ENCODE peak calls at places on chromosomes 12 and 14, in nine cellular contexts. J is GOT3; L is NCI-H1436; P is skeletal muscle cell; Y is nephron progenitor cell; A is RPMI7951; M is IMR-90; U is naive thymus-derived CD8-positive, alpha-beta T cell; B is T follicular helper cell. H is an unnamed sample.
A peak's percentile ranks its signal among the peaks of the same experiment; 100 is the strongest.

GRCh38 chr14:57480044-57480443 is 13.6 kb downstream of the CCDC198 start:
- DNase-seq in L (no peak), P (peak; percentile 56), M (no peak), J (no peak), Y (no peak), B (no peak), U (no peak), A (peak; percentile 68), H (peak; percentile 44)

GRCh38 chr12:121388421-121388981 is 11.4 kb upstream of the RNF34 start:
- DNase-seq in M (peak; percentile 94), Y (no peak), L (no peak), A (peak; percentile 82), U (no peak), J (no peak), P (no peak), B (no peak), H (peak; percentile 60)

GRCh38 chr12:48818831-48819590 is 715 bp downstream of the CACNB3 start:
- DNase-seq in U (peak; percentile 60), J (no peak), L (peak; percentile 51), P (no peak), Y (no peak), A (no peak), B (no peak), M (no peak), H (peak; percentile 3)

GRCh38 chr14:106343636-106344035 is 817.3 kb downstream of the TMEM121 start:
- DNase-seq in U (no peak), J (no peak), B (no peak), M (no peak), L (no peak), P (no peak), A (no peak), Y (no peak), H (no peak)

GRCh38 chr14:98725196-98725595 is 546.8 kb downstream of the BCL11B start:
- DNase-seq in A (no peak), P (no peak), J (no peak), Y (no peak), L (no peak), B (no peak), M (no peak), U (no peak), H (no peak)

GRCh38 chr14:30507209-30507608 is 51.7 kb upstream of the G2E3 start:
- DNase-seq in B (no peak), M (no peak), J (no peak), L (no peak), A (no peak), P (no peak), U (no peak), Y (no peak), H (no peak)

GRCh38 chr14:81673930-81674329 is 140.3 kb upstream of the SEL1L start:
- DNase-seq in A (no peak), P (no peak), J (no peak), M (no peak), U (no peak), Y (no peak), L (no peak), B (no peak), H (no peak)

GRCh38 chr14:94080606-94081385 is at the start of the genes DDX24 and IFI27L1:
- DNase-seq in J (peak; percentile 68), A (peak; percentile 91), L (peak; percentile 92), P (peak; percentile 79), B (peak; percentile 95), U (peak; percentile 98), Y (peak; percentile 97), M (peak; percentile 93), H (peak; percentile 92)

GRCh38 chr14:64630778-64631177 is 73.4 kb upstream of the PLEKHG3 start:
- DNase-seq in A (no peak), P (no peak), B (no peak), L (no peak), M (no peak), Y (no peak), U (no peak), J (no peak), H (no peak)

GRCh38 chr12:121858662-121859572 is at the start of gene HPD:
- DNase-seq in B (no peak), L (no peak), U (no peak), P (peak; percentile 48), M (peak; percentile 76), A (peak; percentile 68), Y (peak; percentile 52), J (no peak), H (peak; percentile 62)

GRCh38 chr14:102181187-102181586 is 41.5 kb downstream of the WDR20 start:
- DNase-seq in B (no peak), M (no peak), U (no peak), P (no peak), Y (no peak), J (no peak), L (no peak), A (no peak), H (no peak)

GRCh38 chr14:91484186-91484585 is 25.9 kb downstream of the PPP4R3A start:
- DNase-seq in B (no peak), U (no peak), J (no peak), A (no peak), Y (no peak), P (no peak), M (no peak), L (no peak), H (no peak)

GRCh38 chr14:29350496-29350895 is 577.2 kb downstream of the PRKD1 start:
- DNase-seq in U (no peak), A (no peak), B (no peak), Y (no peak), L (no peak), J (no peak), M (no peak), P (no peak), H (no peak)

GRCh38 chr12:57473392-57473791 is 6.3 kb downstream of the ARHGAP9 start:
- DNase-seq in Y (no peak), M (no peak), L (no peak), B (no peak), P (no peak), U (no peak), A (no peak), J (no peak), H (no peak)

GRCh38 chr14:61296151-61296550 is 15.0 kb upstream of the TMEM30B start:
- DNase-seq in B (no peak), M (no peak), L (no peak), Y (no peak), J (no peak), U (no peak), P (no peak), A (no peak), H (no peak)

GRCh38 chr12:113855998-113856397 is 110.1 kb downstream of the RBM19 start:
- DNase-seq in M (no peak), A (no peak), U (no peak), B (no peak), J (no peak), Y (peak; percentile 27), L (no peak), P (no peak), H (no peak)

GRCh38 chr14:104278214-104278534 is 139.8 kb downstream of the KIF26A start:
- DNase-seq in B (no peak), Y (no peak), A (no peak), M (no peak), J (no peak), L (no peak), P (no peak), U (no peak), H (no peak)

GRCh38 chr14:54600685-54601084 is 33.8 kb downstream of the SAMD4A start:
- DNase-seq in L (no peak), J (no peak), Y (no peak), A (peak; percentile 11), U (no peak), B (no peak), P (no peak), M (peak; percentile 94), H (no peak)

GRCh38 chr12:69985656-69986055 is 160.6 kb downstream of the MYRFL start:
- DNase-seq in U (no peak), A (no peak), B (no peak), P (no peak), J (no peak), L (no peak), Y (peak; percentile 25), M (no peak), H (peak; percentile 32)

GRCh38 chr14:74459289-74459946 is 33.4 kb upstream of the SYNDIG1L start:
- DNase-seq in M (peak; percentile 69), A (peak; percentile 70), L (no peak), J (no peak), U (no peak), Y (peak; percentile 49), B (no peak), P (peak; percentile 24), H (peak; percentile 75)

GRCh38 chr12:104372048-104372720 is 68.6 kb downstream of the EID3 start:
- DNase-seq in Y (no peak), B (no peak), M (no peak), J (no peak), U (no peak), A (no peak), P (no peak), L (no peak), H (no peak)

GRCh38 chr14:93105362-93105761 is 10.4 kb downstream of the ITPK1 start:
- DNase-seq in B (no peak), J (no peak), Y (no peak), L (no peak), M (peak; percentile 75), A (peak; percentile 72), U (no peak), P (no peak), H (peak; percentile 91)

GRCh38 chr14:79564371-79564770 is 646.9 kb downstream of the DIO2 start:
- DNase-seq in A (no peak), M (no peak), J (no peak), L (no peak), U (no peak), Y (no peak), P (no peak), B (no peak), H (no peak)

GRCh38 chr12:131828671-131829350 is 618 bp downstream of the MMP17 start:
- DNase-seq in J (no peak), U (no peak), P (no peak), A (no peak), L (no peak), M (no peak), Y (no peak), B (no peak), H (no peak)

GRCh38 chr12:85626782-85627171 is 209.4 kb downstream of the RASSF9 start:
- DNase-seq in U (no peak), M (no peak), A (no peak), Y (no peak), L (no peak), B (no peak), J (no peak), P (no peak), H (no peak)

GRCh38 chr12:51005671-51006070 is 20.5 kb downstream of the SLC11A2 start:
- DNase-seq in B (no peak), Y (no peak), P (no peak), A (no peak), M (no peak), J (no peak), L (no peak), U (no peak), H (no peak)

GRCh38 chr12:13368971-13369370 is 172.4 kb downstream of the EMP1 start:
- DNase-seq in J (no peak), P (no peak), B (no peak), L (no peak), Y (no peak), M (no peak), A (no peak), U (no peak), H (no peak)

GRCh38 chr14:22506778-22507351 is 82.2 kb downstream of the DAD1 start:
- DNase-seq in P (no peak), U (no peak), L (no peak), J (no peak), Y (no peak), B (no peak), M (no peak), A (no peak), H (no peak)

GRCh38 chr12:6603095-6603567 is 4.0 kb downstream of the CHD4 start:
- DNase-seq in L (no peak), M (peak; percentile 25), U (peak; percentile 77), P (no peak), J (no peak), B (no peak), Y (peak; percentile 26), A (peak; percentile 59), H (peak; percentile 88)

GRCh38 chr12:13183621-13184020 is 12.9 kb upstream of the EMP1 start:
- DNase-seq in J (no peak), A (no peak), B (no peak), Y (no peak), U (no peak), M (peak; percentile 46), P (no peak), L (no peak), H (no peak)

H was measured in H4.